ENCODE peak calls at places on chromosome 3, in six cellular contexts. T is testis, O is upper lobe of left lung, J is heart left ventricle, Q is adrenal gland, Z is uterus. B is an unnamed sample. For H3K36me3 and H3K4me1, the result is how much of the 10 kb centered on the place peaks cover.

GRCh38 chr3:172690936-172691335 is 19.9 kb downstream of the NCEH1 start:
- DNase-seq in T (no peak), O (no peak), J (no peak), Q (no peak), Z (no peak), B (no peak)

GRCh38 chr3:42804831-42805821 is 836 bp upstream of the HIGD1A start:
- DNase-seq in T (peak), O (peak), J (peak), Q (peak), Z (peak), B (peak)

GRCh38 chr3:136632625-136633081 is 119.5 kb downstream of the STAG1 start:
- DNase-seq in T (no peak), O (no peak), J (no peak), Q (no peak), Z (no peak), B (no peak)

GRCh38 chr3:55818485-55818884 is 331.4 kb upstream of the WNT5A start:
- DNase-seq in T (no peak), O (no peak), J (no peak), Q (no peak), Z (no peak), B (no peak)

GRCh38 chr3:128588147-128588546 is 62.5 kb downstream of the RPN1 start:
- DNase-seq in T (no peak), O (no peak), J (no peak), Q (no peak), Z (no peak), B (no peak)

GRCh38 chr3:72320911-72321385 is 527.3 kb downstream of the SHQ1 start:
- DNase-seq in T (peak), O (no peak), J (peak), Q (no peak), Z (no peak), B (no peak)

GRCh38 chr3:31945738-31946052 is 35.4 kb downstream of the OSBPL10 start:
- DNase-seq in T (no peak), O (no peak), J (no peak), Q (no peak), Z (no peak), B (no peak)

GRCh38 chr3:9067352-9067975 is 104.2 kb upstream of the RAD18 start:
- DNase-seq in T (peak), O (no peak), J (peak), Q (peak), Z (peak), B (no peak)

GRCh38 chr3:174710622-174711021 is 148.5 kb upstream of the NAALADL2 start:
- DNase-seq in T (no peak), O (no peak), J (no peak), Q (no peak), Z (no peak), B (no peak)

GRCh38 chr3:108588616-108589015 is 622 bp downstream of the CIP2A start:
- DNase-seq in T (no peak), O (no peak), J (no peak), Q (no peak), Z (no peak), B (no peak)

GRCh38 chr3:190533511-190534282 is 19.8 kb downstream of the IL1RAP start:
- DNase-seq in T (peak), O (peak), J (peak), Q (peak), Z (peak), B (no peak)

GRCh38 chr3:143185401-143185800 is 65.8 kb downstream of the CHST2 start:
- DNase-seq in T (no peak), O (no peak), J (no peak), Q (no peak), Z (no peak), B (no peak)

GRCh38 chr3:172709776-172710708 is 825 bp downstream of the NCEH1 start:
- DNase-seq in T (peak), O (peak), J (peak), Q (peak), Z (peak), B (peak)

GRCh38 chr3:72144773-72145505 is 360.0 kb upstream of the PROK2 start:
- DNase-seq in T (peak), O (no peak), J (peak), Q (peak), Z (no peak), B (peak)

GRCh38 chr3:172577962-172578560 is 54.8 kb upstream of the TNFSF10 start:
- DNase-seq in T (no peak), O (no peak), J (no peak), Q (no peak), Z (no peak), B (no peak)

GRCh38 chr3:32154180-32154579 is 47.8 kb downstream of the GPD1L start:
- DNase-seq in T (peak), O (no peak), J (no peak), Q (no peak), Z (no peak), B (no peak)

GRCh38 chr3:160987982-160988964 is 116.9 kb downstream of the B3GALNT1 start:
- DNase-seq in T (no peak), O (no peak), J (no peak), Q (no peak), Z (no peak), B (no peak)

GRCh38 chr3:61666615-61667320 is 105.4 kb downstream of the PTPRG start:
- DNase-seq in T (no peak), O (no peak), J (no peak), Q (no peak), Z (no peak), B (no peak)

GRCh38 chr3:124928333-124929202 is 6.0 kb downstream of the MUC13 start:
- DNase-seq in T (peak), O (peak), J (peak), Q (peak), Z (peak), B (no peak)

GRCh38 chr3:189830401-189830800 is 199.2 kb downstream of the TP63 start:
- DNase-seq in T (no peak), O (no peak), J (no peak), Q (no peak), Z (no peak), B (no peak)

GRCh38 chr3:73378207-73378606 is 246.5 kb downstream of the PDZRN3 start:
- DNase-seq in T (no peak), O (no peak), J (no peak), Q (no peak), Z (no peak), B (no peak)

GRCh38 chr3:138875096-138875753 is 40.5 kb upstream of the PIK3CB start:
- DNase-seq in T (no peak), O (no peak), J (no peak), Q (no peak), Z (no peak), B (no peak)

GRCh38 chr3:138877246-138877645 is 42.5 kb upstream of the PIK3CB start:
- DNase-seq in T (no peak), O (no peak), J (no peak), Q (no peak), Z (no peak), B (no peak)

GRCh38 chr3:138872632-138873031 is 37.9 kb upstream of the PIK3CB start:
- DNase-seq in T (no peak), O (no peak), J (no peak), Q (no peak), Z (no peak), B (no peak)

GRCh38 chr3:138874555-138874898 is 39.8 kb upstream of the PIK3CB start:
- DNase-seq in T (no peak), O (no peak), J (no peak), Q (no peak), Z (no peak), B (no peak)

GRCh38 chr3:138875754-138876664 is 41.3 kb upstream of the PIK3CB start:
- DNase-seq in T (no peak), O (no peak), J (no peak), Q (no peak), Z (no peak), B (no peak)
- TF ChIP-seq POLR2A in T (no peak), O (no peak), J (no peak), Q (no peak), Z (no peak), B (no peak)

GRCh38 chr3:184578822-184579221 is 17.2 kb downstream of the EPHB3 start:
- DNase-seq in T (no peak), O (no peak), J (no peak), Q (no peak), Z (no peak), B (no peak)

GRCh38 chr3:184575701-184576100 is 14.1 kb downstream of the EPHB3 start:
- DNase-seq in T (no peak), O (no peak), J (no peak), Q (no peak), Z (no peak), B (no peak)

GRCh38 chr3:184578218-184578617 is 16.6 kb downstream of the EPHB3 start:
- DNase-seq in T (no peak), O (no peak), J (no peak), Q (no peak), Z (no peak), B (no peak)

GRCh38 chr3:184576457-184577240 is 15.1 kb downstream of the EPHB3 start:
- DNase-seq in T (no peak), O (no peak), J (no peak), Q (no peak), Z (no peak), B (no peak)

GRCh38 chr3:184577546-184577945 is 16.0 kb downstream of the EPHB3 start:
- DNase-seq in T (no peak), O (no peak), J (no peak), Q (no peak), Z (no peak), B (no peak)
- H3K36me3 ChIP-seq in T (under half), O (under half), J (half or more), Q (under half), Z (under half), B (under half)

DNA sequence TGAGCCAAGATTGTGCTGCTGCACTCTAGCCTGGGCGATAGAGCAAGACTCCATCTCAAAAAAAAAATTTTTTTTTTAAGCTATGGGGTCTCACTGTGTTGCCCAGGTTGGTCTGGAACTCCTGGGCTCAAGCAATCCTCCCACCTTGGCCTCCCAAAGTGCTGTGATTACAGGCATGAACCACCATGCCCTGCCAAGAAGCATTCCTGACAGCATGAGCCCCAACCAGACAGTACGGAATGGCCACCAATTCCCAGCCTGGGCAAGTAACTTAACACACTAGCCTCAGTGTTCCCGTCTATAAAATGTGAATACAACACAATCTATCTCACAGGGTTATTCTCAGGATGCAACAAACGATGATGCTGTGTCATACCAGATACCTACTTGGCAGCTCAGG is 2.1 kb downstream of the TKT start:
- DNase-seq in T (no peak), O (no peak), J (no peak), Q (no peak), Z (no peak), B (no peak)
- H3K4me1 ChIP-seq in T (under half), O (under half), J (under half), Q (half or more), Z (under half), B (half or more)

GRCh38 chr3:63861306-63861705 is 2.3 kb downstream of the THOC7 start:
- DNase-seq in T (no peak), O (no peak), J (no peak), Q (no peak), Z (no peak), B (no peak)

GRCh38 chr3:63867225-63867624 is 3.6 kb downstream of the ATXN7 start:
- DNase-seq in T (no peak), O (no peak), J (no peak), Q (no peak), Z (no peak), B (no peak)

GRCh38 chr3:63864008-63864871 is 573 bp downstream of the ATXN7 start:
- DNase-seq in T (peak), O (peak), J (peak), Q (peak), Z (peak), B (peak)

GRCh38 chr3:63862804-63863149 is 828 bp downstream of the THOC7 start:
- DNase-seq in T (no peak), O (no peak), J (no peak), Q (no peak), Z (no peak), B (no peak)

GRCh38 chr3:63863150-63864007 is at the start of the genes ATXN7 and THOC7:
- DNase-seq in T (peak), O (peak), J (peak), Q (peak), Z (peak), B (peak)
- TF ChIP-seq POLR2A in T (no peak), O (no peak), J (no peak), Q (no peak), Z (peak), B (peak)

DNA sequence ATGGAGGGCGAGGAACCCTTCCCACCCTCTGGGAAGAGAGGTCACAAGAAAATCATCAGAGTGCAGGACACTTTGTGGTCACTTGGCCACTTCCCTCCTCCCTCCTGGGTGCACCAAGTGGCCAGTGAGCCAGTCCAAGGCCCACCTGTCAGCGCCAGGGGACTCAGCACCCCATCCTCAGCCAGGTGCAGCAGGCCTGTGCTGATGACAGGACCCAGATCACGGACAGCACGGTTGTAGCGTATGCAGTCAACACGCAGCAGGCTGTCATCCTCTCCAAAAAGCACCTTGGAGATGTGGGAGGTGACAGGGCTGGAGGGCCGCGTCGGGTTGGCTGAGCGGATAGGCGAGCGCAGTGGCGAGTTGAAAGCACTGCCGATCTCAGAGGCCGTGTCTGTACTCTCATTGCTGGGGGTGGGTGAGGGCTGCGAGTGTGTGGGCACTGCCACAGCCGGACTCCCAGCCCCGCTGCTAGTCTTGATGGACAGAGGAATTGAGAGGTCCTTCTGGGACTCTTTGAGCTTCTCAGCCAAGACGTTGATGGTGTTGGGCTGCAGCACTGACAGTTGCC is 41.5 kb downstream of the SEMA3G start:
- DNase-seq in T (no peak), O (no peak), J (peak), Q (no peak), Z (no peak), B (no peak)
- H3K36me3 ChIP-seq in T (under half), O (half or more), J (half or more), Q (half or more), Z (under half), B (half or more)

GRCh38 chr3:14146381-14147062 is 21.7 kb downstream of the TMEM43 start:
- DNase-seq in T (peak), O (no peak), J (no peak), Q (no peak), Z (no peak), B (no peak)
- H3K4me1 ChIP-seq in T (under half), O (under half), J (under half), Q (under half), Z (under half), B (under half)

GRCh38 chr3:53229171-53229570 is 26.7 kb downstream of the TKT start:
- DNase-seq in T (no peak), O (no peak), J (no peak), Q (no peak), Z (no peak), B (no peak)

GRCh38 chr3:53230789-53231188 is 25.0 kb downstream of the TKT start:
- DNase-seq in T (no peak), O (no peak), J (no peak), Q (no peak), Z (no peak), B (no peak)

GRCh38 chr3:53230041-53230621 is 25.7 kb downstream of the TKT start:
- DNase-seq in T (no peak), O (no peak), J (no peak), Q (no peak), Z (no peak), B (peak)

GRCh38 chr3:53227993-53228885 is 27.6 kb downstream of the TKT start:
- DNase-seq in T (no peak), O (no peak), J (no peak), Q (peak), Z (no peak), B (no peak)

DNA sequence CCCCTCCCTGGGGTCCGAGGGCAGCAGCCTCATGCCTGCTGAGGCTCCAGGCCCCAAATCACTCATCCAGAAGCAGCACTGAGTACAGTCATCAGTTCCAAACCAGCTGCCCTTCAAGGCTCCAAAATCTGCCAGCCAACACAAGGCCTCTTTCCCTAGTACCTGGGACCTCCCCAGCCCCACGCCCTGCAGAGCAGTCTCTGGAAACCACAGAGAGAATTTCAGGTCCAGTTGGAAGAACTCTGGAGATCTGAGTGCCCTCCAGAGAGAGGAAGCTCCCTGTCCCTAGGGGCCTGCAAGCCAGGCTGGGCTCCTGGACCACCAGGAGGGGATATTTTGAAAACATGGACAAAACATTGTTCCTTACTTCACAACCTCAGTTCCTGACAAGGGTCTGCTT is 26.2 kb downstream of the TKT start:
- DNase-seq in T (no peak), O (no peak), J (no peak), Q (no peak), Z (no peak), B (no peak)
- TF ChIP-seq POLR2A in T (no peak), O (no peak), J (no peak), Q (no peak), Z (no peak), B (no peak)

GRCh38 chr3:168360993-168361392 is 265.3 kb upstream of the GOLIM4 start:
- DNase-seq in T (no peak), O (no peak), J (no peak), Q (no peak), Z (no peak), B (no peak)
- H3K36me3 ChIP-seq in T (under half), O (under half), J (under half), Q (under half), Z (under half), B (under half)

B was measured in right lobe of liver.